ENCODE peak calls at places on chromosomes 3 and 15, in ten cellular contexts. W is GM12865; H is lower lobe of right lung; J is left ventricle myocardium superior; B is EL; G is NCI-H345; E is head of caudate nucleus; I is mesothelial cell of epicardium; V is HepG2; F is stimulated activated CD4-positive, alpha-beta T cell treated with anti-CD3 and anti-CD28 coated beads, TNF-alpha, amount 100 ng/mL, for 4 hours. Q is an unnamed sample.

GRCh38 chr3:64684715-64685261 is 3.0 kb downstream of the ADAMTS9 start:
- DNase-seq in W (no peak), H (peak), J (peak), B (no peak), G (no peak), E (no peak), I (peak), V (no peak), F (no peak), Q (no peak)

GRCh38 chr3:94336076-94336741 is 273.3 kb downstream of the NSUN3 start:
- DNase-seq in W (peak), H (no peak), J (no peak), B (peak), G (no peak), E (no peak), I (no peak), V (peak), F (no peak), Q (no peak)

GRCh38 chr3:12300137-12300536 is 11.3 kb downstream of the PPARG start:
- DNase-seq in W (no peak), H (no peak), J (no peak), B (no peak), G (no peak), E (no peak), I (no peak), V (no peak), F (no peak), Q (peak)

GRCh38 chr3:45104715-45105711 is 41.2 kb downstream of the CDCP1 start:
- DNase-seq in W (no peak), H (no peak), J (no peak), B (peak), G (no peak), E (no peak), I (no peak), V (no peak), F (no peak), Q (no peak)

GRCh38 chr3:52014613-52015012 is 18.9 kb upstream of the RPL29 start:
- DNase-seq in W (no peak), H (no peak), J (no peak), B (peak), G (no peak), E (no peak), I (no peak), V (no peak), F (no peak), Q (no peak)

GRCh38 chr3:126373682-126374601 is 16.7 kb upstream of the KLF15 start:
- DNase-seq in W (no peak), H (no peak), J (no peak), B (no peak), G (no peak), E (no peak), I (no peak), V (no peak), F (no peak), Q (peak)

GRCh38 chr15:91515188-91515754 is 338.2 kb upstream of the SLCO3A1 start:
- DNase-seq in W (no peak), H (no peak), J (peak), B (peak), G (no peak), E (no peak), I (no peak), V (no peak), F (no peak), Q (no peak)

GRCh38 chr3:72888546-72889309 is 882 bp downstream of the GXYLT2 start:
- DNase-seq in W (peak), H (no peak), J (no peak), B (no peak), G (peak), E (no peak), I (peak), V (peak), F (no peak), Q (no peak)

GRCh38 chr3:74314696-74315095 is 299.8 kb downstream of the CNTN3 start:
- DNase-seq in W (no peak), H (no peak), J (no peak), B (peak), G (no peak), E (no peak), I (no peak), V (no peak), F (no peak), Q (no peak)

Q was measured in Peyer's patch.